ENCODE peak calls at places on chromosomes 1 and 21, in ten cellular contexts. One of them, this sample, is unnamed.

GRCh38 chr1:218250492-218250891 is 34.6 kb upstream of the RRP15 start:
- DNase-seq in H1: no peak
- DNase-seq in NCI-H2029 treated with DMSO at 0.1 percent for 48 hours: no peak
- DNase-seq in WTC11: no peak
- DNase-seq in HEK293T: no peak
- DNase-seq in caudate nucleus: no peak
- DNase-seq in NCI-H1092 treated with DMSO at 0.1 percent for 48 hours: no peak
- DNase-seq in mucosa of descending colon: no peak
- DNase-seq in mammary epithelial cell: no peak
- DNase-seq in Karpas-422: no peak
- DNase-seq in this sample: no peak

GRCh38 chr1:86324423-86324822 is 71.7 kb downstream of the ODF2L start:
- DNase-seq in Karpas-422: no peak
- DNase-seq in mucosa of descending colon: no peak
- DNase-seq in mammary epithelial cell: no peak
- DNase-seq in H1: no peak
- DNase-seq in caudate nucleus: no peak
- DNase-seq in NCI-H1092 treated with DMSO at 0.1 percent for 48 hours: no peak
- DNase-seq in NCI-H2029 treated with DMSO at 0.1 percent for 48 hours: no peak
- DNase-seq in HEK293T: no peak
- DNase-seq in WTC11: no peak
- DNase-seq in this sample: no peak

GRCh38 chr1:187839873-187840272 is 1011.1 kb downstream of the PLA2G4A start:
- DNase-seq in WTC11: no peak
- DNase-seq in HEK293T: no peak
- DNase-seq in mammary epithelial cell: peak; percentile 49
- DNase-seq in Karpas-422: no peak
- DNase-seq in caudate nucleus: no peak
- DNase-seq in H1: no peak
- DNase-seq in mucosa of descending colon: no peak
- DNase-seq in NCI-H2029 treated with DMSO at 0.1 percent for 48 hours: no peak
- DNase-seq in NCI-H1092 treated with DMSO at 0.1 percent for 48 hours: no peak
- DNase-seq in this sample: no peak

GRCh38 chr1:29370067-29370466 is 133.7 kb downstream of the PTPRU start:
- DNase-seq in mammary epithelial cell: no peak
- DNase-seq in mucosa of descending colon: no peak
- DNase-seq in HEK293T: no peak
- DNase-seq in NCI-H2029 treated with DMSO at 0.1 percent for 48 hours: no peak
- DNase-seq in WTC11: no peak
- DNase-seq in H1: no peak
- DNase-seq in caudate nucleus: no peak
- DNase-seq in NCI-H1092 treated with DMSO at 0.1 percent for 48 hours: no peak
- DNase-seq in Karpas-422: no peak
- DNase-seq in this sample: no peak

GRCh38 chr1:80645621-80646020 is 1155.1 kb upstream of the ADGRL2 start:
- DNase-seq in HEK293T: no peak
- DNase-seq in Karpas-422: no peak
- DNase-seq in WTC11: no peak
- DNase-seq in caudate nucleus: no peak
- DNase-seq in NCI-H1092 treated with DMSO at 0.1 percent for 48 hours: no peak
- DNase-seq in H1: no peak
- DNase-seq in NCI-H2029 treated with DMSO at 0.1 percent for 48 hours: no peak
- DNase-seq in mammary epithelial cell: no peak
- DNase-seq in mucosa of descending colon: no peak
- DNase-seq in this sample: no peak

GRCh38 chr1:18110968-18111367 is 3.4 kb downstream of the IGSF21 start:
- DNase-seq in NCI-H1092 treated with DMSO at 0.1 percent for 48 hours: no peak
- DNase-seq in HEK293T: peak; percentile 39
- DNase-seq in mammary epithelial cell: no peak
- DNase-seq in NCI-H2029 treated with DMSO at 0.1 percent for 48 hours: no peak
- DNase-seq in H1: peak; percentile 83
- DNase-seq in mucosa of descending colon: peak; percentile 35
- DNase-seq in caudate nucleus: no peak
- DNase-seq in WTC11: peak; percentile 60
- DNase-seq in Karpas-422: no peak
- DNase-seq in this sample: no peak

GRCh38 chr1:161165742-161166668 is at the start of gene PPOX:
- DNase-seq in mammary epithelial cell: peak; percentile 98
- DNase-seq in Karpas-422: peak; percentile 99
- DNase-seq in caudate nucleus: peak; percentile 95
- DNase-seq in WTC11: peak; percentile 94
- DNase-seq in NCI-H2029 treated with DMSO at 0.1 percent for 48 hours: peak; percentile 95
- DNase-seq in H1: peak; percentile 90
- DNase-seq in NCI-H1092 treated with DMSO at 0.1 percent for 48 hours: peak; percentile 99
- DNase-seq in HEK293T: peak; percentile 90
- DNase-seq in mucosa of descending colon: peak; percentile 97
- DNase-seq in this sample: peak; percentile 97

GRCh38 chr1:198977909-198978308 is 339.1 kb downstream of the PTPRC start:
- DNase-seq in mucosa of descending colon: no peak
- DNase-seq in Karpas-422: no peak
- DNase-seq in caudate nucleus: no peak
- DNase-seq in NCI-H2029 treated with DMSO at 0.1 percent for 48 hours: no peak
- DNase-seq in mammary epithelial cell: no peak
- DNase-seq in NCI-H1092 treated with DMSO at 0.1 percent for 48 hours: no peak
- DNase-seq in HEK293T: no peak
- DNase-seq in WTC11: no peak
- DNase-seq in H1: no peak
- DNase-seq in this sample: no peak

GRCh38 chr1:56390934-56391731 is 188.2 kb downstream of the PLPP3 start:
- DNase-seq in mucosa of descending colon: no peak
- DNase-seq in NCI-H2029 treated with DMSO at 0.1 percent for 48 hours: no peak
- DNase-seq in WTC11: no peak
- DNase-seq in mammary epithelial cell: no peak
- DNase-seq in HEK293T: no peak
- DNase-seq in NCI-H1092 treated with DMSO at 0.1 percent for 48 hours: no peak
- DNase-seq in Karpas-422: no peak
- DNase-seq in caudate nucleus: no peak
- DNase-seq in H1: no peak
- DNase-seq in this sample: no peak

GRCh38 chr1:229432905-229433304 is 989 bp downstream of the ACTA1 start:
- DNase-seq in H1: no peak
- DNase-seq in mucosa of descending colon: no peak
- DNase-seq in HEK293T: no peak
- DNase-seq in NCI-H2029 treated with DMSO at 0.1 percent for 48 hours: no peak
- DNase-seq in caudate nucleus: no peak
- DNase-seq in Karpas-422: no peak
- DNase-seq in WTC11: no peak
- DNase-seq in NCI-H1092 treated with DMSO at 0.1 percent for 48 hours: no peak
- DNase-seq in mammary epithelial cell: no peak
- DNase-seq in this sample: no peak

GRCh38 chr1:234507626-234508387 is 28.8 kb upstream of the TARBP1 start:
- DNase-seq in WTC11: no peak
- DNase-seq in H1: no peak
- DNase-seq in Karpas-422: peak; percentile 10
- DNase-seq in caudate nucleus: no peak
- DNase-seq in NCI-H2029 treated with DMSO at 0.1 percent for 48 hours: no peak
- DNase-seq in HEK293T: no peak
- DNase-seq in NCI-H1092 treated with DMSO at 0.1 percent for 48 hours: no peak
- DNase-seq in mucosa of descending colon: no peak
- DNase-seq in mammary epithelial cell: no peak
- DNase-seq in this sample: no peak

GRCh38 chr1:212718499-212718898 is 18.9 kb upstream of the BATF3 start:
- DNase-seq in caudate nucleus: no peak
- DNase-seq in NCI-H1092 treated with DMSO at 0.1 percent for 48 hours: no peak
- DNase-seq in WTC11: no peak
- DNase-seq in HEK293T: no peak
- DNase-seq in mucosa of descending colon: no peak
- DNase-seq in NCI-H2029 treated with DMSO at 0.1 percent for 48 hours: no peak
- DNase-seq in mammary epithelial cell: no peak
- DNase-seq in H1: no peak
- DNase-seq in Karpas-422: no peak
- DNase-seq in this sample: no peak

GRCh38 chr1:88237026-88237425 is 447.0 kb upstream of the PKN2 start:
- DNase-seq in NCI-H1092 treated with DMSO at 0.1 percent for 48 hours: no peak
- DNase-seq in HEK293T: no peak
- DNase-seq in mucosa of descending colon: no peak
- DNase-seq in H1: no peak
- DNase-seq in NCI-H2029 treated with DMSO at 0.1 percent for 48 hours: no peak
- DNase-seq in mammary epithelial cell: no peak
- DNase-seq in Karpas-422: no peak
- DNase-seq in caudate nucleus: no peak
- DNase-seq in WTC11: no peak
- DNase-seq in this sample: no peak

GRCh38 chr1:207077470-207078377 is 10.9 kb upstream of the C4BPB start:
- DNase-seq in H1: peak; percentile 69
- DNase-seq in HEK293T: peak; percentile 78
- DNase-seq in caudate nucleus: no peak
- DNase-seq in mammary epithelial cell: peak; percentile 75
- DNase-seq in mucosa of descending colon: peak; percentile 87
- DNase-seq in WTC11: peak; percentile 46
- DNase-seq in NCI-H2029 treated with DMSO at 0.1 percent for 48 hours: peak; percentile 56
- DNase-seq in NCI-H1092 treated with DMSO at 0.1 percent for 48 hours: peak; percentile 77
- DNase-seq in Karpas-422: peak; percentile 77
- DNase-seq in this sample: no peak

GRCh38 chr1:231879296-231879695 is 252.7 kb downstream of the DISC1 start:
- DNase-seq in NCI-H2029 treated with DMSO at 0.1 percent for 48 hours: no peak
- DNase-seq in HEK293T: no peak
- DNase-seq in mammary epithelial cell: no peak
- DNase-seq in H1: no peak
- DNase-seq in mucosa of descending colon: no peak
- DNase-seq in caudate nucleus: no peak
- DNase-seq in WTC11: no peak
- DNase-seq in Karpas-422: no peak
- DNase-seq in NCI-H1092 treated with DMSO at 0.1 percent for 48 hours: no peak
- DNase-seq in this sample: no peak

GRCh38 chr1:241702436-241702835 is 50.4 kb downstream of the WDR64 start:
- DNase-seq in mucosa of descending colon: no peak
- DNase-seq in NCI-H2029 treated with DMSO at 0.1 percent for 48 hours: no peak
- DNase-seq in Karpas-422: no peak
- DNase-seq in WTC11: no peak
- DNase-seq in mammary epithelial cell: peak; percentile 73
- DNase-seq in H1: no peak
- DNase-seq in caudate nucleus: no peak
- DNase-seq in HEK293T: no peak
- DNase-seq in NCI-H1092 treated with DMSO at 0.1 percent for 48 hours: no peak
- DNase-seq in this sample: no peak

GRCh38 chr1:227893696-227894305 is 53.9 kb downstream of the WNT9A start:
- DNase-seq in WTC11: no peak
- DNase-seq in NCI-H1092 treated with DMSO at 0.1 percent for 48 hours: no peak
- DNase-seq in mucosa of descending colon: no peak
- DNase-seq in Karpas-422: no peak
- DNase-seq in H1: peak; percentile 33
- DNase-seq in mammary epithelial cell: peak; percentile 60
- DNase-seq in NCI-H2029 treated with DMSO at 0.1 percent for 48 hours: no peak
- DNase-seq in HEK293T: no peak
- DNase-seq in caudate nucleus: no peak
- DNase-seq in this sample: no peak

GRCh38 chr1:220551001-220551400 is 23.1 kb downstream of the MARK1 start:
- DNase-seq in Karpas-422: no peak
- DNase-seq in caudate nucleus: no peak
- DNase-seq in mucosa of descending colon: no peak
- DNase-seq in WTC11: no peak
- DNase-seq in NCI-H2029 treated with DMSO at 0.1 percent for 48 hours: no peak
- DNase-seq in HEK293T: no peak
- DNase-seq in mammary epithelial cell: no peak
- DNase-seq in H1: no peak
- DNase-seq in NCI-H1092 treated with DMSO at 0.1 percent for 48 hours: no peak
- DNase-seq in this sample: no peak

GRCh38 chr1:55196433-55197035 is 18.6 kb downstream of the USP24 start:
- DNase-seq in Karpas-422: no peak
- DNase-seq in mucosa of descending colon: no peak
- DNase-seq in H1: no peak
- DNase-seq in NCI-H2029 treated with DMSO at 0.1 percent for 48 hours: peak; percentile 66
- DNase-seq in mammary epithelial cell: no peak
- DNase-seq in caudate nucleus: no peak
- DNase-seq in NCI-H1092 treated with DMSO at 0.1 percent for 48 hours: no peak
- DNase-seq in WTC11: no peak
- DNase-seq in HEK293T: no peak
- DNase-seq in this sample: no peak

GRCh38 chr21:42414928-42415769 is 11.4 kb downstream of the UBASH3A start:
- DNase-seq in caudate nucleus: no peak
- DNase-seq in HEK293T: no peak
- DNase-seq in NCI-H2029 treated with DMSO at 0.1 percent for 48 hours: no peak
- DNase-seq in mucosa of descending colon: peak; percentile 54
- DNase-seq in H1: no peak
- DNase-seq in NCI-H1092 treated with DMSO at 0.1 percent for 48 hours: no peak
- DNase-seq in WTC11: no peak
- DNase-seq in Karpas-422: no peak
- DNase-seq in mammary epithelial cell: peak; percentile 93
- DNase-seq in this sample: peak; percentile 59

GRCh38 chr1:224109981-224110380 is 3.9 kb upstream of the FBXO28 start:
- DNase-seq in NCI-H2029 treated with DMSO at 0.1 percent for 48 hours: no peak
- DNase-seq in WTC11: no peak
- DNase-seq in mammary epithelial cell: no peak
- DNase-seq in caudate nucleus: no peak
- DNase-seq in H1: no peak
- DNase-seq in mucosa of descending colon: no peak
- DNase-seq in NCI-H1092 treated with DMSO at 0.1 percent for 48 hours: no peak
- DNase-seq in Karpas-422: no peak
- DNase-seq in HEK293T: no peak
- DNase-seq in this sample: no peak

This sample was measured in upper lobe of right lung.